ENCODE peak calls at places on chromosome 15, in eight cellular contexts. X is Peyer's patch; Y is CD8-positive, alpha-beta memory T cell; W is astrocyte of the spinal cord; Z is tibial nerve; O is cardiac muscle cell; G is esophagus muscularis mucosa; H is AG04450. F is an unnamed sample.

GRCh38 chr15:43511012-43511885 is 6.2 kb upstream of the MAP1A start:
- DNase-seq in W (no peak), G (no peak), H (no peak), O (peak), X (no peak), Y (no peak), Z (no peak), F (no peak)

GRCh38 chr15:92681141-92681622 is 25.6 kb upstream of the FAM174B start:
- DNase-seq in H (peak), X (no peak), G (peak), Z (peak), Y (no peak), W (peak), O (no peak), F (no peak)

GRCh38 chr15:75620043-75620775 is 5.3 kb downstream of the SNUPN start:
- DNase-seq in O (no peak), W (peak), H (no peak), Z (peak), Y (no peak), G (no peak), X (no peak), F (no peak)

GRCh38 chr15:77898811-77899730 is 178.4 kb downstream of the TBC1D2B start:
- DNase-seq in X (no peak), Y (no peak), Z (no peak), W (no peak), H (no peak), G (no peak), O (no peak), F (no peak)

GRCh38 chr15:97783240-97783639 is 177.3 kb upstream of the ARRDC4 start:
- DNase-seq in H (no peak), G (no peak), W (no peak), O (no peak), Z (no peak), X (no peak), Y (no peak), F (no peak)

GRCh38 chr15:37010595-37010994 is 89.8 kb downstream of the MEIS2 start:
- DNase-seq in Z (no peak), H (no peak), X (no peak), W (no peak), G (no peak), Y (no peak), O (no peak), F (no peak)

GRCh38 chr15:66153549-66154415 is 99.8 kb downstream of the MEGF11 start:
- DNase-seq in W (no peak), X (no peak), G (no peak), H (no peak), O (no peak), Z (no peak), Y (no peak), F (peak)

GRCh38 chr15:91338763-91339162 is 238.7 kb downstream of the SV2B start:
- DNase-seq in O (peak), W (peak), H (no peak), G (no peak), Z (no peak), X (no peak), Y (no peak), F (no peak)

GRCh38 chr15:76056931-76057330 is 2.9 kb upstream of the TMEM266 start:
- DNase-seq in Z (no peak), O (no peak), H (no peak), X (no peak), W (no peak), G (no peak), Y (no peak), F (no peak)

GRCh38 chr15:77650285-77650684 is 17.6 kb upstream of the LINGO1 start:
- DNase-seq in O (peak), H (no peak), G (no peak), Z (no peak), W (no peak), Y (no peak), X (no peak), F (no peak)

GRCh38 chr15:88571153-88572029 is 24.9 kb upstream of the DET1 start:
- DNase-seq in H (no peak), G (no peak), W (no peak), Z (no peak), Y (no peak), O (peak), X (no peak), F (no peak)

GRCh38 chr15:57950381-57950946 is 115.0 kb downstream of the ALDH1A2 start:
- DNase-seq in H (no peak), X (no peak), Y (no peak), O (no peak), W (no peak), G (no peak), Z (no peak), F (no peak)

GRCh38 chr15:70056091-70056680 is 41.5 kb downstream of the TLE3 start:
- DNase-seq in Y (no peak), W (no peak), O (no peak), X (no peak), Z (no peak), G (no peak), H (no peak), F (no peak)
- H3K4me3 ChIP-seq in Y (no peak), W (no peak), O (no peak), X (no peak), Z (no peak), G (no peak), H (no peak), F (no peak)

DNA sequence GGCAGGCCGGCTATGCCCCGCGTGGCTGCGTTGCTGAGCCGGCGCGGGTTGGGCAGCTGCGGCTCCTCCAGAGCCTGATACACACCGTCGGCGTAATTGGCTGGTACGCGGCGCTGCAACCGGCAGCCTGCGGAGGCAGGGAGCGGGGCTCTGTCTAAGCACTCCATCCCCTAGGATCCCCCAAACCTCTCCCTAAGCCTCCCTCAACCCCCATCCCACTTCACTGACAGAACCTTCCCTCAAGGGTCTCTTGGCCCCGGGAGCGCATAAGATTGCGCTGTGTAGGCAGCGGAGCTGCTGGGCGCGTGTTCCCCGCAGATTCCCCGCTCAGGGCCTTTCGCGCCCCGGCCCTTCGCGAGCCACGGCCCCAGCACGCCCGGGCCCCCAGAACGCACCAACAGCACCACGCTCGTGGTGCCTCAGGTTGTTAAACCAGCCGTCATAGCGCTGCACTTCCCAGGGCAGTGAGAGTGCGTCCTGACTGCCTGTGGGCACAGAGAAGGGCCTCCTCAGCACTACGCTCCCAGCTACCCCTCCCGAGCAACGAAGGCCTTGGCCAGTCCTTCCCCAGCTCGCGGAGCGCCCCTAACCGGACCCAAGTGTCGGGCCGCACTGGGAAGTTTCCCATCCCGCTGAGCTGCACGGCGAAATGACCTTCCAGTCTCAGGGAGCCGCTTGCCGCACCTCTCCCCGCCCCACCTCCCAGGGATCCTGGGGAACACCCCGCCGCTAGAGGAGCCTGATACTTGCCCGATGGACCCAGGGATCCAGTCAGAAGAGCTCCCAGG is 1.2 kb downstream of the DUOX2 start:
- DNase-seq in Y (no peak), Z (no peak), H (no peak), O (peak), G (no peak), W (no peak), X (no peak), F (no peak)
- H3K4me3 ChIP-seq in Y (peak), Z (peak), H (no peak), O (peak), G (peak), W (no peak), X (peak), F (no peak)

GRCh38 chr15:72227720-72228119 is 3.3 kb downstream of the PKM start:
- DNase-seq in H (no peak), G (no peak), W (no peak), X (no peak), Z (no peak), Y (no peak), O (no peak), F (no peak)
- H3K4me3 ChIP-seq in H (peak), G (peak), W (peak), X (no peak), Z (peak), Y (peak), O (peak), F (peak)

GRCh38 chr15:72182244-72182643 is 15.3 kb downstream of the GRAMD2A start:
- DNase-seq in H (no peak), Y (no peak), W (no peak), G (no peak), X (no peak), O (no peak), Z (no peak), F (no peak)

GRCh38 chr15:72184165-72184811 is 13.3 kb downstream of the GRAMD2A start:
- DNase-seq in G (no peak), X (no peak), O (peak), Z (no peak), Y (no peak), H (no peak), W (peak), F (no peak)

GRCh38 chr15:72180771-72181324 is 16.7 kb downstream of the GRAMD2A start:
- DNase-seq in W (no peak), Y (no peak), G (no peak), O (no peak), H (no peak), X (no peak), Z (no peak), F (no peak)

GRCh38 chr15:72182673-72183072 is 14.9 kb downstream of the GRAMD2A start:
- DNase-seq in G (no peak), H (no peak), Y (no peak), W (no peak), O (no peak), X (no peak), Z (no peak), F (no peak)

DNA sequence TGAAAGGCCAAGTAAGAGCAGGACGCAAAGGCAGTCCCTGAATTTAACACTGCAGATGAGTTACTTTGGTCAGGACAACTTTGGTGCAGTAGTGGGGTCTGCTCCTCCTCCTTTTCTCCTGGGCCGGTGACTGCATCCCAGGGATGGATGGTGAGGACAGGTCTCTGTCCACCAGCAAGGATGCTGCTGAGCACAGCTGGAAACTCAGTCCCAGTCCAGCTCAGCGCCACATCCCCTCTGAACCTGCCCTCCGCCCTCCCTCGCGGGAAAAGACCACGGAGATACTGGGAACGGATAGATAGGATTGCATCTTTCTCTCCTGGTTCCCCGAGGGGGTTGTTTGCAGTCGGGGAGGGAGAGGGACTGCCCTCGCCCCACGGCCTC is 13.8 kb downstream of the GRAMD2A start:
- DNase-seq in W (no peak), Y (no peak), G (no peak), H (no peak), X (no peak), O (no peak), Z (no peak), F (no peak)
- H3K4me3 ChIP-seq in W (no peak), Y (no peak), G (peak), H (peak), X (peak), O (no peak), Z (peak), F (no peak)

DNA sequence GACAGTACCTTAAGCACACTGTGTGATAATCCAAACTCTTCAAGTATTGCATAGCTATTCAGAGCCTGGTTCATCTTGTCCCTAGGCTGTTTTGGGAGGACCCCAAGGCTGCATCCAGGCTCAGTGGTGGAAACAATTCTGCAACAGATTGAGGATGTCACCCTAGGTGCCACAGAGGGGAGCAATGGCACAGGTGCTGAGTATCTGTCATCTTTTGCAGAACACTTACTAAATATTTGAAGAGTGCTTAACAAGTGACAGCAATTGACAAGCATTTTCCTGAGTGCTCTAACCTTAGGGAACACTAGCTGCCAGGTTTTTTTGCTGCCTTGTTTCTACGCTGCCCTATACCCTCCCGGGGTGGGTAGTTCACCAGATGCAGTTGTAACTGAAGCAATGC is 27.7 kb downstream of the STARD5 start:
- DNase-seq in G (no peak), Z (no peak), O (no peak), H (no peak), Y (no peak), X (no peak), W (no peak), F (no peak)
- H3K4me3 ChIP-seq in G (no peak), Z (no peak), O (no peak), H (no peak), Y (peak), X (no peak), W (no peak), F (peak)

GRCh38 chr15:59448871-59449270 is 10.9 kb downstream of the FAM81A start:
- DNase-seq in Y (no peak), X (no peak), O (no peak), W (no peak), Z (no peak), G (no peak), H (no peak), F (no peak)

GRCh38 chr15:59457103-59457502 is 19.1 kb downstream of the FAM81A start:
- DNase-seq in G (no peak), X (no peak), W (no peak), H (no peak), Y (no peak), Z (no peak), O (no peak), F (no peak)

GRCh38 chr15:59456114-59456513 is 18.1 kb downstream of the FAM81A start:
- DNase-seq in W (no peak), H (no peak), O (no peak), X (no peak), Z (no peak), G (no peak), Y (no peak), F (no peak)

DNA sequence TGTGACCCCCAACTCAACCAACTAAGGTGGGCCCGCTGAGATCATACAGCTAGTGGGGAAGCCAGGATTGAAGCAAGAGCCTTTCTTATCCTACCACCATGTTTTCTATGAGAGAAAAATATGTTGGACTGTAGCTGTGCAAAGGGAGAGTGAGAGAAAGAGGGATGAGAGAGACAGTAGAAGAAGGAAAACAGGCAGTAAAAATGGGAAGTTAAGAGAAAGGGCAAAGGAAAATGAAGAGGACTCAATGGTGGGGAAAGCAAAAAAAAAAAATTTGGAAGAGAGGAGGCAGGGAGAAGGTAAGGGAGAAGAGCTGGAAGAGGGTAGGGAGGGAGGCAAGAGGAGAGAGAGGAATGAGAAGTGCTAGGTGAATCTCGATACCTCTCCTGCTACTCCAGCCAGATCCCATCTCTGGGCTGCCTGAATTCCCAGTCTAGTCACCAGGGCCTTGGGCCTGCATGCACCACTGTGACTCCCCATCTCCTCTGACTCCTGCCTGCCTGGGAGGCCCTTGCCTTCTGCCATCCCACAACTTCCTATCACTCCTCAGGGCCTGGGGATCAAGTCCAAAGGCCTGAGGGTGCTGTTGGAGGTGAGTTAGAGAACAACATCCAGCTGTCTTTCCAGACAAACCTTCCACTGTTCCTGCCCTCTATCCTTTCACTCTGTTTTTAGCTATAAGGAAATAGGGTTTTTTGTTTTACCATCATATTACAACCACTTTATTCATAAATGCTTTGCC is 15.7 kb downstream of the FAM81A start:
- DNase-seq in O (no peak), W (no peak), H (no peak), G (no peak), Y (no peak), X (no peak), Z (no peak), F (no peak)
- H3K4me3 ChIP-seq in O (no peak), W (no peak), H (no peak), G (no peak), Y (no peak), X (no peak), Z (no peak), F (no peak)

DNA sequence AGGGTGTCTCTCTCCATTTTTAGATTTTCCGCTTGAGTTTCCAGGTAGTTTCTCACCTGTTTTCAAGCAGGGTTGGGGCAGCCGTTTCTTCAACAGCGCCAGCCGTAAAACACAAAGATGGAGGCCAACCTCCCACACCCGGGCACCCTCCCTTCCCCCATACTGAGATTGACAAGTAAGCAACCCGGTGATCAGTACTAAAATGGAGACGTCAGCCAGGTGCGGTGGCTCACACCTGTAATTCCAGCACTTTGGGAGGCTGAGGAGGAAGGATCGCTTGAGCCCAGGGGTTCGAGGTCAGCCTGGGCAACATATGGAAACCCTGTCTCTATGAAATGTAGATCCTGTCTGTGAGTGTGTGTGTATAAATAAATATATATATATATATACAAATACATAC is 903 bp upstream of the ZSCAN2 start:
- DNase-seq in Z (no peak), H (no peak), G (no peak), W (no peak), Y (no peak), O (no peak), X (no peak), F (no peak)
- H3K4me3 ChIP-seq in Z (peak), H (peak), G (peak), W (peak), Y (no peak), O (no peak), X (no peak), F (peak)

F was measured in Jurkat, Clone E6-1.